ENCODE peak calls at places on chromosomes 1 and 21, in four cellular contexts. One of them, this sample, is unnamed.

GRCh38 chr1:153119491-153119971 is 6.2 kb upstream of the SPRR2F start:
- DNase-seq in upper lobe of left lung: no peak
- DNase-seq in Calu3: no peak
- DNase-seq in fibroblast of mammary gland: no peak
- DNase-seq in this sample: no peak

GRCh38 chr1:161887724-161888287 is 121.7 kb downstream of the ATF6 start:
- DNase-seq in upper lobe of left lung: no peak
- DNase-seq in Calu3: no peak
- DNase-seq in fibroblast of mammary gland: peak
- DNase-seq in this sample: no peak

GRCh38 chr1:232589809-232590741 is 39.9 kb downstream of the SIPA1L2 start:
- DNase-seq in upper lobe of left lung: no peak
- DNase-seq in Calu3: no peak
- DNase-seq in fibroblast of mammary gland: no peak
- DNase-seq in this sample: no peak

GRCh38 chr21:28627691-28628090 is 365.0 kb downstream of the LTN1 start:
- DNase-seq in upper lobe of left lung: no peak
- DNase-seq in Calu3: no peak
- DNase-seq in fibroblast of mammary gland: peak
- DNase-seq in this sample: no peak

GRCh38 chr1:71464016-71464415 is 383.2 kb upstream of the ZRANB2 start:
- DNase-seq in upper lobe of left lung: no peak
- DNase-seq in Calu3: no peak
- DNase-seq in fibroblast of mammary gland: peak
- DNase-seq in this sample: no peak

GRCh38 chr1:119007672-119008482 is 19.7 kb upstream of the TBX15 start:
- DNase-seq in upper lobe of left lung: peak
- DNase-seq in Calu3: no peak
- DNase-seq in fibroblast of mammary gland: no peak
- DNase-seq in this sample: no peak

GRCh38 chr1:65027699-65028358 is 61.5 kb upstream of the JAK1 start:
- DNase-seq in upper lobe of left lung: peak
- DNase-seq in Calu3: no peak
- DNase-seq in fibroblast of mammary gland: peak
- DNase-seq in this sample: no peak

GRCh38 chr1:225486856-225487255 is 59.0 kb upstream of the LBR start:
- DNase-seq in upper lobe of left lung: no peak
- DNase-seq in Calu3: no peak
- DNase-seq in fibroblast of mammary gland: no peak
- DNase-seq in this sample: no peak

GRCh38 chr1:153921080-153921802 is 1.5 kb downstream of the GATAD2B start:
- DNase-seq in upper lobe of left lung: no peak
- DNase-seq in Calu3: no peak
- DNase-seq in fibroblast of mammary gland: no peak
- DNase-seq in this sample: no peak

GRCh38 chr21:43355925-43356289 is 71.0 kb downstream of the SIK1 start:
- DNase-seq in upper lobe of left lung: peak
- DNase-seq in Calu3: peak
- DNase-seq in fibroblast of mammary gland: no peak
- DNase-seq in this sample: no peak

GRCh38 chr1:12568009-12568767 is 49.8 kb downstream of the DHRS3 start:
- DNase-seq in upper lobe of left lung: no peak
- DNase-seq in Calu3: no peak
- DNase-seq in fibroblast of mammary gland: no peak
- DNase-seq in this sample: no peak
- TF ChIP-seq CTCF in upper lobe of left lung: no peak
- TF ChIP-seq CTCF in Calu3: no peak
- TF ChIP-seq CTCF in fibroblast of mammary gland: no peak
- TF ChIP-seq CTCF in this sample: no peak

DNA sequence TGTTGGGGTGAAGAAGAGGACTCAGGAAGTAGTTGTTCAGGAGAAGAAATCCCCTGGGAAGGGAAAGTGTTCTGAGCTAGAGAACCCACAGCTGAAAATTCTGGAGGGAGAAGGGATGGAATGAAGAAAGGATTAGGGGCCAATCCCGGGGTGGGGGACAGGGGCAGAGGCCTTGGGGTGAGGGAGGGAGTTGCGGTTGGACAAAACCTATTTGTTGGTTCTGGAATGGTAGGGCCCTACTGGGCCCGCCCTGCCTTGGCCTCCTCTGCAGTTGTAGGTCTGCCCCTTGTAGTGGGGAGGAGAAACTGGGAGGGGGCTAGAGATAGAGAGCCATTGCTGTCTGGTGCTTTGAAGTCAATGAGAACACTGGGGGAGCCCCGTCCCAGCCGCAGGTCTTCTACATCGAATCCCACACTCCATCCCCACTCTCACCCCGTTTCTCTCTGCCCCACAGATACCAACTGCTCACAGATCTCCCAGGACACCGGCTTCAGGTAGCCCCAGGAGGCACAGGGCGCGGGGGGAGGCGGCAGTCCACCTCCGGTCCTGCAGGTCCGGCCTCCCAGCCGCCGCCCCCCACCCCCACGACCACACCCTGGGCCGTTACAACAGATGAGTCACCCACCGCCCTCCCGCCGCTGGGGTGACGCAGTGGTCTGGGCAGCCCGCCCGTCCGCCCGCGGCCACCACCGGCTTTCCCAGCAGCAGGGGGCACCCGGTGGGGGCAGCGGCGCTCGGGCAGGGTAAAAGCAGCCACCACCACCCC is 1.1 kb downstream of the TAGLN2 start:
- DNase-seq in upper lobe of left lung: peak
- DNase-seq in Calu3: peak
- DNase-seq in fibroblast of mammary gland: peak
- DNase-seq in this sample: peak
- TF ChIP-seq CTCF in upper lobe of left lung: no peak
- TF ChIP-seq CTCF in Calu3: no peak
- TF ChIP-seq CTCF in fibroblast of mammary gland: no peak
- TF ChIP-seq CTCF in this sample: no peak

GRCh38 chr1:89953072-89953626 is 41.8 kb upstream of the ZNF326 start:
- DNase-seq in upper lobe of left lung: no peak
- DNase-seq in Calu3: peak
- DNase-seq in fibroblast of mammary gland: peak
- DNase-seq in this sample: no peak
- TF ChIP-seq CTCF in upper lobe of left lung: no peak
- TF ChIP-seq CTCF in Calu3: no peak
- TF ChIP-seq CTCF in fibroblast of mammary gland: no peak
- TF ChIP-seq CTCF in this sample: no peak

DNA sequence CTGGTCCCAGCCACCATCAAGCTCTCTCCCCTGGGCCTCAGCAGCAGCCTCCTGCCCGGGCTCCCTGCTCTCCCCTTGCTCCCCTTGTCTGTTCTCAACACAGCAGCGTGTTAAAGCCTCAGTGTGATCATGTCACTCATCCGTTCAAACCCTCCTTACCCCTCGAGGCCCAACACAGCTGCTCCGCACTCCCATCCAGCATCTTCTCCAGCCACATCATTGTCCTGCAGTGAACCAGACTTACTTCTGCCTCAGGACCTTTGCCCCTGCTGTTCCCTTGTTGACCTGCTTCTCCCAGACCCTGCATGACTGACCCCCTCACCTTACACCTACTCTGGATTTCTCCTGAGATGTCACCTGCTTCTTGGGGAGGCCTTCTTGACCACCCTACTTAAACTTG is 13.3 kb downstream of the CDK18 start:
- DNase-seq in upper lobe of left lung: no peak
- DNase-seq in Calu3: no peak
- DNase-seq in fibroblast of mammary gland: no peak
- DNase-seq in this sample: no peak
- TF ChIP-seq CTCF in upper lobe of left lung: no peak
- TF ChIP-seq CTCF in Calu3: no peak
- TF ChIP-seq CTCF in fibroblast of mammary gland: no peak
- TF ChIP-seq CTCF in this sample: no peak

GRCh38 chr21:44755227-44755626 is 43.9 kb upstream of the TSPEAR start:
- DNase-seq in upper lobe of left lung: no peak
- DNase-seq in Calu3: no peak
- DNase-seq in fibroblast of mammary gland: no peak
- DNase-seq in this sample: no peak
- TF ChIP-seq CTCF in upper lobe of left lung: no peak
- TF ChIP-seq CTCF in Calu3: no peak
- TF ChIP-seq CTCF in fibroblast of mammary gland: no peak
- TF ChIP-seq CTCF in this sample: no peak

GRCh38 chr1:111218947-111219346 is 8.6 kb upstream of the CHI3L2 start:
- DNase-seq in upper lobe of left lung: no peak
- DNase-seq in Calu3: no peak
- DNase-seq in fibroblast of mammary gland: no peak
- DNase-seq in this sample: no peak
- TF ChIP-seq CTCF in upper lobe of left lung: no peak
- TF ChIP-seq CTCF in Calu3: no peak
- TF ChIP-seq CTCF in fibroblast of mammary gland: no peak
- TF ChIP-seq CTCF in this sample: no peak

DNA sequence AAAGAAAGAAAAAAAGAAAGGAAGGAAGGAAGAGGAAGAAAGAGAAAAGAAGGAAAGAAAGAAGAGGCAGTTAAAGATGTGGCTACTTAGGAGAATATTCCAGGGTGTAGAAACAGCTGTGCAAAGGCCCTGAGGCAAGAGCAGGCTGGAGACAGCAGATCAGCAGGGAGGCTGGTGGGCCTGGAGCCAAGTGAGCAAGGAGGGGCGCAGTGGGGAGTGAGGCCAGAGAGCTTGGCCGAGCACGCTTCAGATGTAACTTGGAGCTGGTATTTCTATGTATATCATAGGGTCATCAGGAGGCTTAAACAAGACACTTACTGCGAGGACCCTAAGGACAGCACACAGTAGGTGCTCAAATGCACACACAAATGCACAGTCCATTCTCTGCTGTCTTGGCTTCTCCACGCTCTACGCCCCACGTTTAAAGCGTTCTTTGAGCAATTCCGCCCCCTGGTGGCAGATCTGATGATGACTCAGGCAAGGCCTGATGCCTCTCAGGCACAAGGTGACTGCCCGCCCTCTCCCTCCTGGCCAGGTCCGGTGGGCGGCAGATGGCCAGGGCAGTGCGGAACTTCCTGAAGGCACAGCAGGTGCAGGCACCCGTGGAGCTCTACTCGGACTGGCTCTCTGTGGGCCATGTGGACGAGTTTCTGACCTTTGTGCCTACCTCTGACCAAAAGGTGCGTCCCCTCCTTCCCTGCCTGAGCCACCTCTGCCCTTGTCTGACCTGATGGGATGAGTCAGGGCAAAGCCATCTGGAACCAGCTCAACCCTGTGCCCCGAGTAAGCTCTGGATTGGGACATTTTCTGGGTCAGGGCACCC is 11.9 kb upstream of the PADI3 start:
- DNase-seq in upper lobe of left lung: no peak
- DNase-seq in Calu3: peak
- DNase-seq in fibroblast of mammary gland: peak
- DNase-seq in this sample: peak
- TF ChIP-seq CTCF in upper lobe of left lung: peak
- TF ChIP-seq CTCF in Calu3: peak
- TF ChIP-seq CTCF in fibroblast of mammary gland: peak
- TF ChIP-seq CTCF in this sample: peak

DNA sequence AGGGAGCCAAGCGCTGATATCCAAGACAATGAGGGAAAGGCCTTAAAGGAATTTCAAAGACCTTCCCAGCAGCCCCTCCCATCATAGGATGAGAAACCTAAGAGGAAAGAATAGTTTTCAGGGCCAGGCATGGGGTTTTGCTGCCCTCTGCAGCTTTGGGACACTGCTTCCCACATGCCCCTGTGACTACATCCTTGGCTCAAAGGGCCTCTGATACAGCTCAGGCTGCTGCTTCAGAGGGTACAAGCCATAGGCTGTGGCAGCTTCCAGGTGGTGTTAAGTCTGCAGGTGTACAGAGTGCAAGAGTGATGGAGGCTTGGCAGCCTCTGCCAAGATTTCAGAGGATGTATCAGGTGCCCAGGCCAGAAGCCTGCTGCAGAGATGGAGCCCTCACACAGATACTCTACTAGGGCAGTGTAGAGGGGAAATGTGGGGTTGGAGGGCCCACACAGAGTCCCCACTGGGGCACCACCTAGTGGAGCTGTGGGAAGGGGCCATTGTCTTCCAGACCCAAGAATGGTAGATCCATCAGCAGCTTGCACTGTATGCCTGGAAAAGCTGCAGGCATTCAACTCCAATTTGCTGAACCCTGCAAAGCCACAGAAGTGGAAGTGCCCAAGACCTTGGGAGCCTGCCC is 125.8 kb downstream of the SLC45A1 start:
- DNase-seq in upper lobe of left lung: no peak
- DNase-seq in Calu3: no peak
- DNase-seq in fibroblast of mammary gland: peak
- DNase-seq in this sample: no peak
- TF ChIP-seq CTCF in upper lobe of left lung: no peak
- TF ChIP-seq CTCF in Calu3: no peak
- TF ChIP-seq CTCF in fibroblast of mammary gland: peak
- TF ChIP-seq CTCF in this sample: no peak

GRCh38 chr1:27616441-27616840 is 12.5 kb upstream of the AHDC1 start:
- DNase-seq in upper lobe of left lung: no peak
- DNase-seq in Calu3: no peak
- DNase-seq in fibroblast of mammary gland: no peak
- DNase-seq in this sample: no peak
- TF ChIP-seq CTCF in upper lobe of left lung: no peak
- TF ChIP-seq CTCF in Calu3: no peak
- TF ChIP-seq CTCF in fibroblast of mammary gland: peak
- TF ChIP-seq CTCF in this sample: no peak

DNA sequence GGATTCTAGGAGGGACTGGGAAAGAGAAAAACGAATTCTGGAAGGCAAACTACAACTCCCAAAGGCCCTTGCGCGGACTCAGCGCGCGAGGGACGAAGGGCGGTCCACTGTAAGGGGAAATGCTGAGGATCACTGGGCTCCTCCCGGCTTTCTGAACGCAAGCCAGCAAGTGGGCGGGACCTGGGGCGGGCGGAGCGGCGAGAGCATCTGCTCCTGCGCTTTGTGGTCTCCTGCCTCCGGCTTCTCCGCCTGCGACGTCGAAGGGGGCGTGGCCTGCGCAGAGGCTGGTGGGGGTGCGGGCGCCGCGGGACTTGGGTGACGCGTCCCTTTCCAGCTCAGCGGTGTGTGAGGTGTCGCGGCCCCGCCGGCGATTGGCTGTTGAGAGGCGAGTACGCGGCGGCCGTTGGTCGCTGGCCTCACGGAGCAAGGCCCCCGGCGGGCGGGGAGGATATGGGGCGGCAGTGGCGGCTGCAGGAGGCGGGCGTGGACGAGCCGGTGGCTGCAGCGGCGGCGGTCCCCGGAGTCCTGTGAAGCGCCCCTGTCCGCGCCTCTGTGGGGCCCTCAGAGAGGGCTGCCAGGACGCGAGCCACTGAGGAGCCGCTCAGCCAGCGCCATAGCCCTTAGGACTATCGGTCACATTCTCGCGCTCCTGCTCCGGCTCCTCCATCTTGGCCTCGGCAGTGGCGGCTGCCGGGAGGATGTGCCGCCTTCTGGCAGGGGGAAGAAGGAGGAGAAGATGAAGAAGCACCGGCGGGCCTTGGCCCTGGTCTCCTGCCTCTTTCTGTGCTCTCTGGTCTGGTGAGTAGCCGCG is at the start of gene SUCO:
- DNase-seq in upper lobe of left lung: peak
- DNase-seq in Calu3: peak
- DNase-seq in fibroblast of mammary gland: peak
- DNase-seq in this sample: peak
- TF ChIP-seq CTCF in upper lobe of left lung: peak
- TF ChIP-seq CTCF in Calu3: no peak
- TF ChIP-seq CTCF in fibroblast of mammary gland: no peak
- TF ChIP-seq CTCF in this sample: no peak

This sample was measured in activated B cell treated with CpG ODN at 0.5 μM for 24 hours.